ENCODE peak calls at places on chromosomes 11 and 22, in six cellular contexts. V, Q, E, I, S and T are unnamed samples.

GRCh38 chr11:62909107-62909894 is 11.9 kb downstream of the CHRM1 start:
- DNase-seq in Q (peak; percentile 82), E (peak; percentile 87), S (peak; percentile 18), V (peak; percentile 62), I (no peak), T (no peak)

GRCh38 chr22:48960576-48960975 is 867.1 kb downstream of the BRD1 start:
- DNase-seq in S (no peak), V (no peak), E (no peak), I (no peak), Q (no peak), T (no peak)

GRCh38 chr11:116935089-116935488 is 97.7 kb upstream of the APOA1 start:
- DNase-seq in S (no peak), I (no peak), E (no peak), V (no peak), Q (no peak), T (no peak)

GRCh38 chr11:62508336-62509058 is 38.1 kb downstream of the AHNAK start:
- DNase-seq in E (peak; percentile 79), V (peak; percentile 64), Q (peak; percentile 65), I (peak; percentile 14), S (no peak), T (no peak)

GRCh38 chr11:116862951-116863350 is 25.5 kb upstream of the APOA1 start:
- DNase-seq in I (no peak), S (no peak), V (no peak), Q (no peak), E (no peak), T (no peak)

GRCh38 chr22:39808087-39808486 is 85.5 kb downstream of the ENTHD1 start:
- DNase-seq in Q (peak; percentile 4), S (no peak), I (no peak), E (no peak), V (peak; percentile 11), T (no peak)

GRCh38 chr11:32487270-32487669 is 51.9 kb upstream of the WT1 start:
- DNase-seq in E (no peak), S (no peak), I (no peak), Q (peak; percentile 12), V (no peak), T (no peak)

GRCh38 chr11:16925495-16926065 is 88.6 kb downstream of the PLEKHA7 start:
- DNase-seq in V (peak; percentile 63), S (no peak), E (peak; percentile 51), I (no peak), Q (peak; percentile 85), T (no peak)

GRCh38 chr11:34311126-34311525 is 46.7 kb downstream of the ABTB2 start:
- DNase-seq in I (no peak), E (peak; percentile 47), S (no peak), Q (no peak), V (no peak), T (no peak)

GRCh38 chr11:119673389-119674336 is 55.3 kb downstream of the NECTIN1 start:
- DNase-seq in I (no peak), S (no peak), V (no peak), E (no peak), Q (no peak), T (no peak)

GRCh38 chr11:9982127-9982795 is 311.8 kb downstream of the SBF2 start:
- DNase-seq in I (no peak), Q (no peak), V (peak; percentile 82), S (no peak), E (no peak), T (peak; percentile 24)

GRCh38 chr11:80980221-80980620 is 1539.4 kb upstream of the TENM4 start:
- DNase-seq in V (peak; percentile 97), Q (no peak), I (no peak), E (no peak), S (peak; percentile 17), T (peak; percentile 64)